ENCODE peak calls at places on chromosomes 11 and 22, in four cellular contexts. J is NCI-H1694 treated with DMSO at 0.1 percent for 48 hours, L is NT2/D1, V is Caco-2. B is an unnamed sample.

GRCh38 chr11:57316017-57316416 is 8.7 kb downstream of the TNKS1BP1 start:
- DNase-seq in V (no peak), J (no peak), L (no peak), B (no peak)

GRCh38 chr11:37881741-37882140 is 1283.7 kb upstream of the RAG2 start:
- DNase-seq in V (no peak), L (no peak), J (no peak), B (no peak)

GRCh38 chr11:118649941-118650340 is 29.5 kb downstream of the TREH start:
- DNase-seq in V (peak), L (no peak), J (no peak), B (no peak)

GRCh38 chr22:43302462-43303109 is 40.6 kb downstream of the SCUBE1 start:
- DNase-seq in V (no peak), J (no peak), L (no peak), B (no peak)

GRCh38 chr22:38489561-38490133 is 16.5 kb downstream of the DDX17 start:
- DNase-seq in J (no peak), V (no peak), L (no peak), B (no peak)

GRCh38 chr11:61731956-61732675 is 20.3 kb upstream of the MYRF start:
- DNase-seq in J (no peak), V (no peak), L (no peak), B (no peak)

GRCh38 chr22:43155789-43156188 is 4.4 kb downstream of the TSPO start:
- DNase-seq in J (peak), V (no peak), L (no peak), B (no peak)

GRCh38 chr11:68028802-68029475 is 1.5 kb upstream of the NDUFS8 start:
- DNase-seq in J (no peak), L (no peak), V (no peak), B (peak)

GRCh38 chr11:129190087-129190486 is 2.0 kb downstream of the ARHGAP32 start:
- DNase-seq in V (no peak), J (no peak), L (no peak), B (peak)

B was measured in trophoblast cell.